ENCODE peak calls at places on chromosome 13, in ten cellular contexts. E, Q, Y, V, L, I, D, R, X and B are unnamed samples.

GRCh38 chr13:72754111-72754510 is 26.4 kb downstream of the BORA start:
- DNase-seq in E (no peak), Q (no peak), Y (no peak), V (no peak), L (no peak), I (no peak), D (no peak), R (no peak), X (no peak), B (no peak)

GRCh38 chr13:99968521-99969367 is 2.8 kb downstream of the ZIC5 start:
- DNase-seq in E (no peak), Q (no peak), Y (no peak), V (no peak), L (no peak), I (no peak), D (no peak), R (no peak), X (no peak), B (no peak)

GRCh38 chr13:29901714-29902631 is 51.6 kb upstream of the UBL3 start:
- DNase-seq in E (peak; percentile 98), Q (peak; percentile 33), Y (peak; percentile 25), V (no peak), L (peak; percentile 12), I (no peak), D (peak; percentile 85), R (peak; percentile 97), X (peak; percentile 32), B (peak; percentile 56)

GRCh38 chr13:45851171-45851889 is at the start of gene SIAH3:
- DNase-seq in E (peak; percentile 28), Q (peak; percentile 9), Y (peak; percentile 12), V (no peak), L (peak; percentile 28), I (no peak), D (no peak), R (no peak), X (no peak), B (peak; percentile 15)

GRCh38 chr13:24116103-24116502 is 44.4 kb upstream of the SPATA13 start:
- DNase-seq in E (no peak), Q (no peak), Y (no peak), V (no peak), L (no peak), I (no peak), D (no peak), R (no peak), X (no peak), B (no peak)

GRCh38 chr13:95075506-95075905 is 225.7 kb downstream of the ABCC4 start:
- DNase-seq in E (no peak), Q (no peak), Y (no peak), V (no peak), L (no peak), I (no peak), D (no peak), R (no peak), X (no peak), B (no peak)

GRCh38 chr13:112700291-112701060 is 10.6 kb downstream of the ATP11A start:
- DNase-seq in E (no peak), Q (no peak), Y (no peak), V (no peak), L (no peak), I (peak; percentile 67), D (no peak), R (no peak), X (no peak), B (no peak)

GRCh38 chr13:61768175-61768574 is 352.5 kb upstream of the PCDH20 start:
- DNase-seq in E (peak; percentile 10), Q (no peak), Y (no peak), V (no peak), L (no peak), I (no peak), D (no peak), R (no peak), X (no peak), B (no peak)

GRCh38 chr13:106496072-106496997 is 39.1 kb downstream of the EFNB2 start:
- DNase-seq in E (peak; percentile 52), Q (no peak), Y (no peak), V (no peak), L (no peak), I (no peak), D (no peak), R (no peak), X (no peak), B (no peak)

GRCh38 chr13:46168341-46168740 is 13.6 kb downstream of the LCP1 start:
- DNase-seq in E (peak; percentile 43), Q (peak; percentile 45), Y (no peak), V (no peak), L (no peak), I (peak; percentile 81), D (no peak), R (no peak), X (no peak), B (no peak)

GRCh38 chr13:30466841-30467252 is 1.1 kb upstream of the HMGB1 start:
- DNase-seq in E (no peak), Q (no peak), Y (no peak), V (no peak), L (no peak), I (no peak), D (peak; percentile 5), R (peak; percentile 20), X (no peak), B (no peak)

GRCh38 chr13:102700088-102701031 is 5.5 kb upstream of the METTL21C start:
- DNase-seq in E (peak; percentile 27), Q (no peak), Y (no peak), V (no peak), L (no peak), I (no peak), D (no peak), R (no peak), X (no peak), B (no peak)

GRCh38 chr13:60155978-60156377 is 7.8 kb downstream of the DIAPH3 start:
- DNase-seq in E (peak; percentile 30), Q (no peak), Y (no peak), V (no peak), L (no peak), I (no peak), D (no peak), R (peak; percentile 8), X (no peak), B (no peak)

GRCh38 chr13:27359203-27359821 is 65.1 kb upstream of the GTF3A start:
- DNase-seq in E (peak; percentile 78), Q (peak; percentile 67), Y (peak; percentile 76), V (peak; percentile 49), L (peak; percentile 63), I (peak; percentile 85), D (peak; percentile 75), R (peak; percentile 73), X (peak; percentile 45), B (peak; percentile 64)

GRCh38 chr13:90675129-90675528 is 672.4 kb upstream of the MIR17HG start:
- DNase-seq in E (no peak), Q (no peak), Y (no peak), V (no peak), L (no peak), I (no peak), D (no peak), R (no peak), X (no peak), B (no peak)
- H3K27ac ChIP-seq in E (no peak overlapping the region), Q (no peak overlapping the region), Y (no peak overlapping the region), V (no peak overlapping the region), L (no peak overlapping the region), I (no peak overlapping the region), D (no peak overlapping the region), R (no peak overlapping the region), X (no peak overlapping the region), B (no peak overlapping the region)

DNA sequence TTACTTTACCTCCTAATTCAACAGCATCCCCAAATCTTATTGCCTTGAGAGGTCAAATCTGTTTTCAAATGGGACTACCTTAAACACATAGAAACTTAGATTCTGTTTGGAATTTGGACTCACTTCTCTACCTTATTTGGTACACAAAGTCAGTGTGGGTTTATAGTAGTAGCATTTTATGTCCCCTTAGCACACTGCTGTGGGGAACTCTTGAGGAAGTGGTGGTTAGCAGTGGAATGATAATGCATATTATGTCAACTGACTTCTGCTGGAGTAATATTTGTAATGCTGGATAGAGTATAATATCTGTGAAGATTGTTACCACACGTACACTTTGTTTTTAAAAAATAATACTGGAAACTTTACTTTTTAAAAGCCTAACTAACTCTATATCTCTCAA is 386.3 kb downstream of the NDFIP2 start:
- DNase-seq in E (peak; percentile 21), Q (no peak), Y (no peak), V (no peak), L (no peak), I (no peak), D (no peak), R (peak; percentile 36), X (no peak), B (no peak)
- H3K4me1 ChIP-seq in E (peaks cover 13% of the 10 kb centered on the region), Q (no peaks in the 10 kb centered on the region), Y (peaks cover 17% of the 10 kb centered on the region), V (peaks cover 3% of the 10 kb centered on the region), L (no peaks in the 10 kb centered on the region), I (no peaks in the 10 kb centered on the region), D (no peaks in the 10 kb centered on the region), R (no peaks in the 10 kb centered on the region), X (no peaks in the 10 kb centered on the region), B (no peaks in the 10 kb centered on the region)

GRCh38 chr13:28620011-28620830 is 38.7 kb upstream of the POMP start:
- DNase-seq in E (peak; percentile 48), Q (no peak), Y (no peak), V (no peak), L (no peak), I (no peak), D (no peak), R (no peak), X (no peak), B (no peak)
- H3K9me3 ChIP-seq in E (no peaks in the 10 kb centered on the region), Q (no peaks in the 10 kb centered on the region), Y (no peaks in the 10 kb centered on the region), V (no peaks in the 10 kb centered on the region), L (no peaks in the 10 kb centered on the region), I (no peaks in the 10 kb centered on the region), D (no peaks in the 10 kb centered on the region), R (no peaks in the 10 kb centered on the region), X (no peaks in the 10 kb centered on the region), B (no peaks in the 10 kb centered on the region)

DNA sequence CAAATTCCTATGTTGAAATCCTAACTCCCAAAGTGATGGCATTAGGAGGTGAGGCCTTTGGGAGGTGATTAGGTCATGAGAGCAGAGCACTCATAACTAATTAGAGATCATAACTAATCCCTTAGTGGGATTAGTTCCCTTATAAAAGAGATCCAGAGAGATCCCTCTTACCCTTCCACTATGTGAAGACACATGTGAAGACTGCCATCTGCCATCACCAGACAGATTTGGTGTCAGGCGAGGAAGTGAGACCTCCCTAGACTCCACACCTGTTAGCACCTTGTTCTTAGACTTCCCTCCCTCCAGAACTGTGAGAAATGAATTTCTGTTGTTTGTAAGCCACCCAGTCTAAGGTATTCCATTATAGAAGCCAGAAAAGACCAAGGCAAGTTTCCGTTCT is 112.2 kb downstream of the NDFIP2 start:
- DNase-seq in E (no peak), Q (no peak), Y (no peak), V (no peak), L (no peak), I (no peak), D (no peak), R (no peak), X (no peak), B (no peak)
- H3K27ac ChIP-seq in E (no peak overlapping the region), Q (no peak overlapping the region), Y (no peak overlapping the region), V (no peak overlapping the region), L (no peak overlapping the region), I (no peak overlapping the region), D (no peak overlapping the region), R (no peak overlapping the region), X (no peak overlapping the region), B (no peak overlapping the region)

GRCh38 chr13:114127473-114128347 is 4.7 kb downstream of the RASA3 start:
- DNase-seq in E (no peak), Q (no peak), Y (no peak), V (no peak), L (peak; percentile 0), I (no peak), D (no peak), R (no peak), X (no peak), B (no peak)
- H3K4me1 ChIP-seq in E (peaks cover 26% of the 10 kb centered on the region), Q (peaks cover 71% of the 10 kb centered on the region), Y (peaks cover 27% of the 10 kb centered on the region), V (peaks cover 30% of the 10 kb centered on the region), L (peaks cover 75% of the 10 kb centered on the region), I (peaks cover 59% of the 10 kb centered on the region), D (peaks cover 22% of the 10 kb centered on the region), R (peaks cover 33% of the 10 kb centered on the region), X (peaks cover 29% of the 10 kb centered on the region), B (peaks cover 75% of the 10 kb centered on the region)